ENCODE peak calls at places on chromosomes 12 and 14, in eight cellular contexts. V, D, I, S, H, G, P and R are unnamed samples.

GRCh38 chr14:68665116-68665515 is 127.8 kb downstream of the ZFP36L1 start:
- DNase-seq in V (peak), D (peak), I (no peak), S (no peak), H (no peak), G (no peak), P (no peak), R (peak)

GRCh38 chr12:127205781-127206535 is 1061.0 kb upstream of the TMEM132C start:
- DNase-seq in V (no peak), D (no peak), I (no peak), S (no peak), H (no peak), G (no peak), P (no peak), R (no peak)

GRCh38 chr12:84772281-84772680 is 140.3 kb downstream of the SLC6A15 start:
- DNase-seq in V (no peak), D (peak), I (no peak), S (no peak), H (no peak), G (no peak), P (peak), R (peak)

GRCh38 chr14:20615996-20616395 is 24.8 kb upstream of the RNASE12 start:
- DNase-seq in V (no peak), D (no peak), I (no peak), S (no peak), H (no peak), G (no peak), P (no peak), R (no peak)

GRCh38 chr12:49535921-49536525 is 2.8 kb upstream of the KCNH3 start:
- DNase-seq in V (no peak), D (no peak), I (no peak), S (no peak), H (no peak), G (no peak), P (no peak), R (no peak)

GRCh38 chr14:55131782-55132181 is 2.7 kb downstream of the LGALS3 start:
- DNase-seq in V (no peak), D (no peak), I (no peak), S (no peak), H (no peak), G (no peak), P (no peak), R (no peak)

GRCh38 chr12:107448198-107448597 is 237.4 kb upstream of the PWP1 start:
- DNase-seq in V (peak), D (no peak), I (no peak), S (no peak), H (no peak), G (no peak), P (no peak), R (peak)

GRCh38 chr14:105184461-105184860 is 3.3 kb upstream of the NUDT14 start:
- DNase-seq in V (no peak), D (no peak), I (no peak), S (no peak), H (no peak), G (no peak), P (no peak), R (no peak)

GRCh38 chr12:5796171-5797091 is 148.6 kb downstream of the ANO2 start:
- DNase-seq in V (peak), D (no peak), I (peak), S (no peak), H (no peak), G (no peak), P (no peak), R (no peak)

GRCh38 chr14:22901799-22902198 is 17.1 kb downstream of the RBM23 start:
- DNase-seq in V (no peak), D (no peak), I (no peak), S (no peak), H (no peak), G (no peak), P (no peak), R (no peak)

GRCh38 chr14:64438181-64438839 is 27.0 kb upstream of the AKAP5 start:
- DNase-seq in V (peak), D (peak), I (peak), S (no peak), H (no peak), G (peak), P (peak), R (peak)

GRCh38 chr14:100813291-100813690 is 12.6 kb upstream of the MEG3 start:
- DNase-seq in V (no peak), D (no peak), I (no peak), S (no peak), H (no peak), G (no peak), P (no peak), R (no peak)

GRCh38 chr14:106346084-106346483 is 819.7 kb downstream of the TMEM121 start:
- DNase-seq in V (no peak), D (no peak), I (no peak), S (no peak), H (no peak), G (no peak), P (no peak), R (no peak)

GRCh38 chr14:59189281-59189821 is 884 bp downstream of the DAAM1 start:
- DNase-seq in V (peak), D (no peak), I (peak), S (no peak), H (peak), G (no peak), P (no peak), R (peak)

GRCh38 chr12:47905313-47905730 is 528 bp upstream of the VDR start:
- DNase-seq in V (no peak), D (peak), I (no peak), S (no peak), H (no peak), G (no peak), P (no peak), R (no peak)

GRCh38 chr14:36091096-36091495 is 85.4 kb downstream of the PTCSC3 start:
- DNase-seq in V (peak), D (peak), I (peak), S (no peak), H (no peak), G (peak), P (peak), R (peak)

GRCh38 chr14:80275208-80275850 is 64.0 kb upstream of the DIO2 start:
- DNase-seq in V (peak), D (peak), I (no peak), S (no peak), H (no peak), G (no peak), P (peak), R (peak)

GRCh38 chr14:71070169-71070568 is 162.9 kb downstream of the PCNX1 start:
- DNase-seq in V (peak), D (no peak), I (no peak), S (no peak), H (no peak), G (no peak), P (peak), R (no peak)

GRCh38 chr12:106226884-106227640 is 20.8 kb downstream of the CKAP4 start:
- DNase-seq in V (peak), D (peak), I (peak), S (no peak), H (no peak), G (no peak), P (peak), R (peak)

GRCh38 chr12:67562513-67563287 is 85.8 kb upstream of the DYRK2 start:
- DNase-seq in V (no peak), D (no peak), I (no peak), S (no peak), H (no peak), G (no peak), P (no peak), R (peak)

GRCh38 chr12:122523280-122523679 is 3.5 kb downstream of the RSRC2 start:
- DNase-seq in V (peak), D (peak), I (no peak), S (no peak), H (no peak), G (no peak), P (no peak), R (peak)
- H3K4me3 ChIP-seq in V (peak), D (peak), I (peak), S (peak), H (peak), G (peak), P (no peak), R (peak)

DNA sequence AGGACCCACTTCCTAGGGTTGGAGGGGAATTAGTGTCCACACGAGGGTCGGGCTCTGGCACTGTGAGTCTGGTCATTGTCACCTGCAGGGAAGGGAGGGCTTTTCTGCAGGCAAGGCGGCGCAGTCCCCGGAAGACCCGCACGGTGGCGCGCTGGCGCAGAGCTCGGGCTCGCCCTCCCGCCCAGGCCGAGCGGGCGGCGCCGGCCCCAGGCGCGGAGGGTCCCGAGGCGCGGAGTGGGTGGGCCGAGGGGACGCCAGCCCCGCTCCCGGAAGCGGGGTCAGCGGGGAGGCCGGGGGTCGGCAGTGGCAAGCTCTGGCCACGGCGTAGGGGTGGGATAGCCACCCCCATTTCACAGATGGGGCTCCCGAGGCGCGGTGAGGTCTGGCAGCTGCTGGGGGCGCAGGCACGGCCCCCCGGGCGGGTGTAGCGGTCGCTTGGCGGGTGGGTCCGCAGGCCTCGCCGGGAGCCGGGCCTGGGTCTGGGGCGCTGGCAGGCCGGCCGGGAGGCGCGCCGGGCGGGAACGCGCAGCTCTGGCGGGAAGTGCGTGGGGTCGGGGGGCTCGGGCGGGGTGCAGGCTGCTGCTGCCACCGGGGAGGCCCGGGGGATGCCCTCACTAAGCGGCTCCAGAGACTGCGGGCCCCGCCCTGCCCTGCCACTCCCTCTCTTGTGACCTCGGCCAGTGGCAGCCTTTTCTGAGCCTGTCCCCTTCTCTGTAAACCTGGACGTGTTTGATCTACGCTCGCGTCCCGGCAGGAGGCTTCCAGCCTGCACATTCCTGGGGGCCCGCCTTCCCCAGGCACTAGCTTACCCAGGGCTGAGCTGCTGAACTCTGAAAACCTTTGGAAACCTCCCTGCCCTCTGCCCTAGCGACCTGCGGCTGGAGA is 46.1 kb downstream of the CYP46A1 start:
- DNase-seq in V (peak), D (peak), I (peak), S (no peak), H (peak), G (no peak), P (no peak), R (peak)
- TF ChIP-seq CTCF in V (peak), D (peak), I (peak), S (peak), H (peak), G (peak), P (peak), R (peak)

DNA sequence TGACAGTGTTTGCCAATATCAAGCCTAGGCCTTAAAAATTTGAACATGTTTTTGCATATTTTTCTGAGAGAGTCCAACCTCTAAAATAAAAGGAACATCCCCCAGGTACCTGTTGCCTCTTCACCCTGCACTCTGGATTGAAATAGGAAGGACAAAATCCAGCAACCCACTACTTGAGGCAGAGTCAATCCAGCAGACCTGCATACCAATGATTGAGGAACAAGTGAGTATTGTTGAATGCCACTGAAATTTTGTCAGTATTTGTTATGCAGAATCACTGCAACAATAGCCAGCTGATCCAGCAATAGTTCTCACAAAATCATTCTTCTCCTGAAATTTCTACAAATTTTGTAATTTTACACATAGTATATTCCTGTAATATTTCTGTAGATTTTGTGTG is 460.6 kb upstream of the FOXG1 start:
- DNase-seq in V (no peak), D (no peak), I (no peak), S (no peak), H (no peak), G (no peak), P (no peak), R (no peak)
- H3K4me3 ChIP-seq in V (no peak), D (no peak), I (no peak), S (no peak), H (no peak), G (no peak), P (no peak), R (no peak)

DNA sequence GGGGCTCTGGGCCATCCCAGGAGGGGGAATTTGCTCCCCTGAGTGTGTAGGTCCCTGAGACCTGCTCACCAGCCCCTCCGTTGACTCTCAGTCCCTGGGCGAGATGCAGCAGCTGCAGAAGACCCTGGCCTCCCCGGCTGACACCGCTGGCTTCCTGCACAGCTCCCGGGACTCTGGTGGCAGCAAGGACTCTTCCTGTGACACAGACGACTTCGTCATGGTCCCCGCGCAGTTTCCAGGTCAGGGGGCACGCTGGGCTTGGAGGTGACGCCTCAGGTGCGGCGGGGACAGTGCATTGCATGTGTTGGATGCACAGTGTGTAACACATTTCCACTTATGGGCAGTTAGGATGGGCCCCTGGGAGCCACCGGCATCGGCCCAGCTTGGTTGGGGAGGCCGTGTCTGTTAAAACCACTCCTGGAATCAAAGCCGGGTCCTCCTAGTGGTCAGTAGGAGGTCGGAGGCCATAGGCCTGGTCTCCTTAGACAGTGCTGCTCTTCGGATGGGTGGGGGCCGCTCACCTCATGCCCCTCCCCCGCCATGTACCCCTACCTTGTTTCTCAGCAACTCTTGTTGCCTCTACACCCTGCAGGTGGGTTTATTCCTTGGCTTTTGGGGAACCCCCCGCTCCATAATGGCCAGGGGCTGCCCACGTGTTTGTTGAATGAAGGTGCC is 17.1 kb upstream of the PUS1 start:
- DNase-seq in V (no peak), D (no peak), I (no peak), S (no peak), H (no peak), G (no peak), P (no peak), R (no peak)
- TF ChIP-seq CTCF in V (no peak), D (peak), I (no peak), S (no peak), H (no peak), G (no peak), P (no peak), R (no peak)

DNA sequence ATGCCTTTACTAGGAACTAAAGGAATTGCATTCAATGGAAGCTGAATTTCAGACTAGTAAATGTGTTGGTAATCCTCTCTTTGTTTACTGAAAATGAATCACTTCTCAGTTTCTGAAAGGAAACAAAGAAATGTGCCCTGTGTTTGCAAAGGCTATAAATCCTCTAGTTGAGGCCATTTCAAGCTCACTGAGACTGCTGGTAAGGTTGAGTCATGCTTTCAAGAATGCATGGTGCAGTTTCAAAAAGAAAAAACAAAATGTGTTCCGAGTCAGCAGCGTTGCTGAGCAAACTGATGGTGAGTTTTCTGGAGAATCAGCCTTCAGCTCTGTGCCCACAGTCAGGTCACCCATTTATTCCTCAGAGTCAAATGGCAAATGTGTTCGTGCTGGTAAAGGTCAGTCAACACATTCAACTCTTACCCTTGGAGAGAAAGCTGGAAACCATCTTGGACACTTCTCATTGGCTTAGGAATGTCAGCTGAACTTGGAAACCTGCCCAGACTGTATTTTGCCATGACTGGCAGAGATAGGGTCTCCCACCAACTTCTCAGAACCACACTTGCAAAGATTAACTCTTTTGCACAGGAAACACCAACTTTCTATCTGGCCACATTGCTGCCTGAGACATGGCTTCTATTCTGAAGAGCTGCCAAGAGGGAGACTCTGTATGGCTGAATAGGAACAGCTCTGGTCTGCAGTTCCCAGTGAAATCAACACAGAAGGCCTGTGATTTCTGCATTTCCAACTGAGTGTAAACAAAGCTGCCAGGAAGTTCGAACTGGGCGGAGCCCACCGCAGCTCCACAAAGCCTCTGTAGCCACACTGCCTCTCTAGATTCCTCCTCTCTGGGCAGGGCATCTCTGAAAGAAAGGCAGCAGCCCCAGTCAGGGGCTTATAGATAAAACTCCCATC is 484.4 kb downstream of the ATP23 start:
- DNase-seq in V (peak), D (peak), I (peak), S (no peak), H (no peak), G (peak), P (peak), R (peak)
- H3K4me3 ChIP-seq in V (no peak), D (no peak), I (no peak), S (peak), H (no peak), G (peak), P (peak), R (peak)

GRCh38 chr12:122126713-122127597 is 47.1 kb downstream of the IL31 start:
- DNase-seq in V (no peak), D (no peak), I (peak), S (no peak), H (no peak), G (no peak), P (no peak), R (peak)
- TF ChIP-seq CTCF in V (no peak), D (no peak), I (peak), S (no peak), H (no peak), G (no peak), P (no peak), R (peak)